ENCODE peak calls at places on chromosomes 3 and 15, in four cellular contexts. X, V, G and D are unnamed samples.
A peak's percentile ranks its signal among the peaks of the same experiment; 100 is the strongest.

GRCh38 chr15:35439291-35439690 is 106.7 kb downstream of the DPH6 start:
- DNase-seq in X (no peak), G (no peak), V (no peak), D (peak; percentile 67)

GRCh38 chr3:190671658-190672057 is 157.8 kb downstream of the IL1RAP start:
- DNase-seq in G (no peak), X (no peak), V (no peak), D (peak; percentile 24)

GRCh38 chr3:192133271-192133670 is 594.1 kb downstream of the FGF12 start:
- DNase-seq in X (no peak), V (no peak), G (no peak), D (no peak)

GRCh38 chr3:187430576-187430975 is 62.4 kb downstream of the RTP4 start:
- DNase-seq in V (no peak), X (no peak), G (no peak), D (no peak)

GRCh38 chr3:33030802-33031201 is 66.1 kb downstream of the GLB1 start:
- DNase-seq in X (no peak), V (no peak), G (no peak), D (no peak)

GRCh38 chr15:99433757-99434211 is 132.0 kb upstream of the MEF2A start:
- DNase-seq in X (peak; percentile 69), G (no peak), V (peak; percentile 12), D (no peak)

GRCh38 chr3:71301001-71301400 is 282.5 kb downstream of the FOXP1 start:
- DNase-seq in G (no peak), V (no peak), X (no peak), D (no peak)

GRCh38 chr3:136305879-136306278 is 55.7 kb downstream of the PCCB start:
- DNase-seq in X (no peak), V (no peak), G (no peak), D (no peak)

GRCh38 chr3:97823081-97823480 is 1.3 kb downstream of the CRYBG3 start:
- DNase-seq in V (no peak), X (no peak), G (no peak), D (no peak)

GRCh38 chr3:97821413-97821809 is 400 bp upstream of the CRYBG3 start:
- DNase-seq in G (peak; percentile 35), X (peak; percentile 90), V (peak; percentile 58), D (peak; percentile 47)

GRCh38 chr3:97823503-97824004 is 1.7 kb downstream of the CRYBG3 start:
- DNase-seq in V (no peak), G (no peak), X (no peak), D (no peak)

GRCh38 chr3:97820780-97821179 is 1.0 kb upstream of the CRYBG3 start:
- DNase-seq in V (no peak), X (no peak), G (no peak), D (no peak)

GRCh38 chr3:97821810-97822775 is at the start of gene CRYBG3:
- DNase-seq in G (peak; percentile 71), V (peak; percentile 82), X (peak; percentile 97), D (peak; percentile 73)
- H3K27ac ChIP-seq in G (peak within 1 kb of the TSS; percentile 11), V (peak within 1 kb of the TSS; percentile 76), X (peak within 1 kb of the TSS; percentile 61), D (peak within 1 kb of the TSS; percentile 49)

GRCh38 chr3:87196879-87197278 is 30.2 kb upstream of the CHMP2B start:
- DNase-seq in G (no peak), X (no peak), V (no peak), D (no peak)
- H3K27ac ChIP-seq in G (no peak overlapping the region), X (no peak overlapping the region), V (no peak overlapping the region), D (no peak overlapping the region)

GRCh38 chr15:64833690-64834089 is 8.0 kb upstream of the PLEKHO2 start:
- DNase-seq in G (no peak), X (no peak), V (no peak), D (no peak)

GRCh38 chr15:64841258-64842098 is at the start of gene PLEKHO2:
- DNase-seq in X (peak; percentile 99), G (peak; percentile 91), V (peak; percentile 97), D (peak; percentile 89)

GRCh38 chr15:64837502-64837901 is 4.2 kb upstream of the PLEKHO2 start:
- DNase-seq in X (no peak), G (peak; percentile 39), V (peak; percentile 38), D (no peak)

DNA sequence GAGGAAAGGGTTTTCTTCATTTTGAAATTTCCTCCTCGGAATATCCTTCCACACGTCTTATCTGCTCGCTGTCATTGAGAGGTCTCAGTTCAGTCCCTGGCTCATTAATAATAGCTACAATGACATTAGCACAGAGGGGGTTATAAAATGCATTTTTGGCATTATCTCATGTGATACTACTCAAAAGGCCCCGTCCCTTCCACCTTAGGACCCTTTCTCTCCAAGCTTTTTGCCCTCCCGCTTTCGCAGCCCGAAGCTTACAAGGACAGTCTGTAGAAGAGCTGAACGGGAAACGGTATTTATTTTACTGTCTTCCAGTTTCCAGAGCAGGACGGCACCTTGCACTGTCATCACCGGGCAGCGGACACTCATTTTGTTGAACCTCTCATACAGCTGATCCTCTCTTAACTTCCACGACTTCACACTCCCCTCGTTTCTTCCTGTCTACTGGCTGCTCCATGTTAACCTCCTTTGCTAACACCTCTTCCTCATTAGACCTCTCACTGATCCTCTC is 5.6 kb upstream of the PLEKHO2 start:
- DNase-seq in X (no peak), V (no peak), G (no peak), D (no peak)
- H3K27ac ChIP-seq in X (peak overlapping the region; percentile 44), V (peak overlapping the region; percentile 18), G (no peak overlapping the region), D (no peak overlapping the region)

GRCh38 chr15:74182131-74182530 is 8.6 kb downstream of the ISLR start:
- DNase-seq in G (no peak), X (peak; percentile 36), V (no peak), D (no peak)

GRCh38 chr15:74178326-74179100 is 5.0 kb downstream of the ISLR start:
- DNase-seq in X (peak; percentile 37), V (no peak), G (no peak), D (no peak)

GRCh38 chr15:74179983-74180688 is 6.6 kb downstream of the ISLR start:
- DNase-seq in X (peak; percentile 73), G (no peak), V (no peak), D (peak; percentile 71)

GRCh38 chr15:74179101-74179841 is 5.8 kb downstream of the ISLR start:
- DNase-seq in V (no peak), G (no peak), X (peak; percentile 81), D (peak; percentile 78)

GRCh38 chr15:74180689-74181602 is 7.4 kb downstream of the ISLR start:
- DNase-seq in G (no peak), V (no peak), X (peak; percentile 54), D (no peak)
- H3K27ac ChIP-seq in G (no peak overlapping the region), V (no peak overlapping the region), X (no peak overlapping the region), D (no peak overlapping the region)

GRCh38 chr15:84752195-84752594 is 3.8 kb downstream of the ZNF592 start:
- DNase-seq in G (no peak), V (no peak), X (no peak), D (no peak)

GRCh38 chr15:84750583-84751092 is 2.2 kb downstream of the ZNF592 start:
- DNase-seq in X (no peak), V (no peak), G (no peak), D (no peak)

GRCh38 chr15:84747423-84748273 is 744 bp upstream of the ZNF592 start:
- DNase-seq in V (peak; percentile 80), G (peak; percentile 61), X (peak; percentile 97), D (peak; percentile 59)

GRCh38 chr15:84748274-84749110 is at the start of gene ZNF592:
- DNase-seq in V (peak; percentile 85), X (peak; percentile 96), G (peak; percentile 74), D (peak; percentile 34)

GRCh38 chr15:84749111-84749991 is 959 bp downstream of the ZNF592 start:
- DNase-seq in V (peak; percentile 50), G (peak; percentile 25), X (peak; percentile 85), D (peak; percentile 18)
- H3K27ac ChIP-seq in V (peak overlapping the region; percentile 96), G (peak overlapping the region; percentile 45), X (peak overlapping the region; percentile 99), D (peak overlapping the region; percentile 71)

GRCh38 chr3:65024148-65024547 is 336.3 kb upstream of the ADAMTS9 start:
- DNase-seq in V (no peak), X (no peak), G (no peak), D (no peak)

GRCh38 chr3:65020780-65021179 is 333.0 kb upstream of the ADAMTS9 start:
- DNase-seq in G (no peak), V (no peak), X (no peak), D (no peak)

GRCh38 chr3:65018801-65019200 is 331.0 kb upstream of the ADAMTS9 start:
- DNase-seq in V (no peak), X (no peak), G (no peak), D (no peak)

GRCh38 chr3:65020233-65020632 is 332.4 kb upstream of the ADAMTS9 start:
- DNase-seq in G (no peak), X (no peak), V (no peak), D (no peak)

DNA sequence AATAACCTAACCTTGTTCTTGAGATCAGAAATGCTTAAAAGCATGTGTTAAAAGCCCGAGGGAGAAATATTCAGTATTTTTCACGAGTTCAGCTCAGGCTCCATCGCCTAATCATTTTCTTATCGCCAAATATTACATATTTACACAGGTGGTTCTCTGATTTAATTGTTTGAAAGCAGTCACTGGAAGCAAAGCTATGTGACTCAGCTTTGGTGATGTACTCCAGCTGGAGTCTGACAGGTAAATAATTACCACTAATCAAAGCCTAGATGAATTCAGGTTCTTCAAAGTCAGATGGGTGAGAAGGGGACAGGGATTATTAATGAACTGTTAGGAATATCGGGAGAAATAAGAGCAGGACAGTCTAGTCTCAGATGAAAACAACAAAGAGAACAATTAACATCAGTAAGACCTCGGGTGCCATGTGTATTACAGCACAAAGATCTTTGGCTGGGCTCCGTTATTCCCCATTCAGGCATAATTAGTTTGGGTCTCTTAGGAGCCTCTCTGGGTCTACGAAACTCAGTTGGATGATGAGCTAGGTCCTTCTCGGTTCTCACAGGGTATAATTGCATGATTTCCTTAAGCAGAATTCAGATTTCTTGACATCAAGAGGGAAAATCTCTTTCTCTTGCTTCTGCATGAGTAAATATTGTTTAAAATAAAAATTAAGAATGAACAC is 331.8 kb upstream of the ADAMTS9 start:
- DNase-seq in X (no peak), G (no peak), V (peak; percentile 19), D (no peak)
- H3K27ac ChIP-seq in X (no peak overlapping the region), G (no peak overlapping the region), V (no peak overlapping the region), D (no peak overlapping the region)

GRCh38 chr3:172290457-172290856 is 157.8 kb downstream of the GHSR start:
- DNase-seq in V (no peak), X (no peak), G (no peak), D (no peak)
- H3K27ac ChIP-seq in V (no peak overlapping the region), X (no peak overlapping the region), G (no peak overlapping the region), D (no peak overlapping the region)

GRCh38 chr15:77584201-77584600 is 48.5 kb downstream of the LINGO1 start:
- DNase-seq in X (no peak), G (no peak), V (no peak), D (no peak)
- H3K27ac ChIP-seq in X (no peak overlapping the region), G (no peak overlapping the region), V (no peak overlapping the region), D (no peak overlapping the region)